ENCODE peak calls at places on chromosomes 16 and 17, in five cellular contexts. T, U, F, S and B are unnamed samples.

GRCh38 chr16:24617502-24617901 is 78.1 kb downstream of the RBBP6 start:
- DNase-seq in T (no peak), U (no peak), F (no peak), S (no peak), B (no peak)

GRCh38 chr17:17446666-17447155 is 30.1 kb upstream of the MED9 start:
- DNase-seq in T (no peak), U (no peak), F (no peak), S (no peak), B (peak; percentile 41)

GRCh38 chr17:70446446-70446845 is 277.1 kb downstream of the KCNJ2 start:
- DNase-seq in T (no peak), U (no peak), F (no peak), S (no peak), B (no peak)

GRCh38 chr17:8147141-8147804 is 4.9 kb downstream of the PER1 start:
- DNase-seq in T (no peak), U (no peak), F (no peak), S (peak; percentile 75), B (peak; percentile 78)

GRCh38 chr17:56099649-56100048 is 53.6 kb upstream of the ANKFN1 start:
- DNase-seq in T (no peak), U (no peak), F (no peak), S (no peak), B (no peak)

GRCh38 chr17:58667934-58668597 is 23.8 kb downstream of the TEX14 start:
- DNase-seq in T (no peak), U (no peak), F (no peak), S (no peak), B (no peak)

GRCh38 chr16:64990101-64990500 is 131.8 kb downstream of the CDH11 start:
- DNase-seq in T (no peak), U (no peak), F (no peak), S (no peak), B (no peak)

GRCh38 chr17:35842239-35842638 is 26.5 kb downstream of the HEATR9 start:
- DNase-seq in T (no peak), U (no peak), F (no peak), S (no peak), B (no peak)

GRCh38 chr17:62085511-62086408 is 20.7 kb upstream of the MED13 start:
- DNase-seq in T (no peak), U (no peak), F (no peak), S (no peak), B (no peak)

GRCh38 chr16:67647111-67647651 is 2.2 kb downstream of the CARMIL2 start:
- DNase-seq in T (no peak), U (peak; percentile 32), F (no peak), S (no peak), B (peak; percentile 63)

GRCh38 chr16:81657731-81658130 is 121.4 kb upstream of the PLCG2 start:
- DNase-seq in T (peak; percentile 30), U (no peak), F (no peak), S (peak; percentile 85), B (no peak)

GRCh38 chr17:20224379-20224778 is 215.2 kb downstream of the SPECC1 start:
- DNase-seq in T (no peak), U (no peak), F (no peak), S (no peak), B (no peak)

GRCh38 chr17:16938496-16939270 is 33.2 kb downstream of the TNFRSF13B start:
- DNase-seq in T (peak; percentile 4), U (no peak), F (peak; percentile 18), S (peak; percentile 37), B (no peak)

GRCh38 chr16:68236804-68237242 is 896 bp upstream of the ESRP2 start:
- DNase-seq in T (peak; percentile 38), U (no peak), F (no peak), S (peak; percentile 76), B (no peak)

GRCh38 chr17:20273741-20274500 is 193.4 kb downstream of the LGALS9B start:
- DNase-seq in T (no peak), U (no peak), F (no peak), S (no peak), B (peak; percentile 48)

GRCh38 chr17:680554-680953 is 34.1 kb downstream of the VPS53 start:
- DNase-seq in T (no peak), U (no peak), F (no peak), S (no peak), B (no peak)

GRCh38 chr17:4362141-4362540 is 4.3 kb downstream of the UBE2G1 start:
- DNase-seq in T (no peak), U (no peak), F (no peak), S (peak; percentile 4), B (no peak)

GRCh38 chr16:86580798-86581185 is 2.4 kb downstream of the FOXL1 start:
- DNase-seq in T (no peak), U (no peak), F (no peak), S (no peak), B (no peak)

GRCh38 chr16:10896723-10897122 is 19.7 kb downstream of the CIITA start:
- DNase-seq in T (no peak), U (no peak), F (no peak), S (no peak), B (no peak)

GRCh38 chr17:3916013-3916696 is at the start of gene P2RX1:
- DNase-seq in T (peak; percentile 79), U (no peak), F (peak; percentile 60), S (no peak), B (peak; percentile 79)

GRCh38 chr16:49483651-49484451 is 110.2 kb downstream of the C16orf78 start:
- DNase-seq in T (no peak), U (no peak), F (no peak), S (peak; percentile 44), B (no peak)

GRCh38 chr17:1714488-1714979 is 4.4 kb upstream of the TLCD2 start:
- DNase-seq in T (peak; percentile 98), U (peak; percentile 63), F (peak; percentile 96), S (peak; percentile 99), B (peak; percentile 95)

GRCh38 chr16:81610936-81611335 is 166.3 kb downstream of the CMIP start:
- DNase-seq in T (no peak), U (peak; percentile 80), F (no peak), S (no peak), B (no peak)

GRCh38 chr17:44010966-44011647 is 3.7 kb downstream of the TMEM101 start:
- DNase-seq in T (no peak), U (no peak), F (no peak), S (no peak), B (no peak)
- TF ChIP-seq EP300 in T (no peak), U (no peak), F (no peak), S (no peak), B (no peak)

DNA sequence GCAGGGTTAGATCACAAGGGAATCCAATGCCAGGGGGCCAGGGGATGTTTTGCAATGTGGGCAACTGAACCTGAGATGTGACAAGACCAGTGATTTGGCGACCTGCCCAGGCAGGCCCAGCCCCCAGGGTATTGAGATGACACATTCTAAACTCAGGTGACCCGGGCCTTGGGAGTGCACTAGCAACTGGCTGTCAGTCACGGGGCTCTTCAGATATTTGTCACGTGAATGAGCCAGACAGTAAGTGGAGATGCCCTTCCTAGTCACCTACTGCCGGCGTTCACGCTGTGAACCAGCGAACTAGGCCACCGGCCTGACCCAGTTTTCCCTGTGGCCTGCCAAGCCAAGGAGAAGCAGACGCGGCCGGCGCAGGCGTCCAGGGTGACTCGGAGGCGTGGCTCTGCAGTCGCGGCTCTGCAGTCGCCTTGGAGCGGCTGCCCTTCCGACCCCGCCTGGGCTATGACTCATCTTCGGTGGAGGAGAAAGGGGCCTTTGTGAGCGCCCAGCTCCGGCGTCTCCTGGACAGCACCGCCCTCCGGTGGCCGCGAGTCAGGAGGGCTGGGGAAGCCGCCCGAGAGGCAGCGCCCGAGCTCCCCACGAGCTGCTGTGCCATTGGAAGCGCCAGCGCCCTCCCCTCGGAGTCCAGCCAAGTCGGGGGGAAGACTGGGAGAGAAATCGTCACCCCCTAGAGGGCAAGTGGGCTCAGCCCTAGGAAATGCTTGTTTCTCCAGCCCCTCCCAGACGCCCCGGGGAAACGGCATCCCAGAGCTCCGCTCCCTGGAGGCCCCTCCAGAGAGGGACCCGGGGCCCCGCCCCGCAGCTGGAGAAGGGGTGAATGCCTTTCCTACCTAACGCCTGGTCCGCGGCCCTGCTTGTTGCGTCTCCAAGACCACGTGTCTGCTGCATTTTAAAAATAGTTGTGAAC is 38.8 kb downstream of the WSB1 start:
- DNase-seq in T (peak; percentile 98), U (peak; percentile 92), F (peak; percentile 97), S (peak; percentile 99), B (peak; percentile 100)
- TF ChIP-seq EP300 in T (peak; percentile 33), U (no peak), F (no peak), S (peak; percentile 54), B (peak; percentile 63)

GRCh38 chr16:57600952-57601580 is 27.4 kb upstream of the ADGRG1 start:
- DNase-seq in T (no peak), U (no peak), F (no peak), S (peak; percentile 7), B (no peak)

GRCh38 chr16:57600048-57600835 is 28.2 kb upstream of the ADGRG1 start:
- DNase-seq in T (peak; percentile 75), U (peak; percentile 67), F (peak; percentile 79), S (peak; percentile 62), B (peak; percentile 64)

GRCh38 chr16:57604177-57604576 is 24.3 kb upstream of the ADGRG1 start:
- DNase-seq in T (no peak), U (no peak), F (no peak), S (peak; percentile 32), B (no peak)

GRCh38 chr16:57603110-57604024 is 25.1 kb upstream of the ADGRG1 start:
- DNase-seq in T (no peak), U (no peak), F (no peak), S (peak; percentile 27), B (no peak)

DNA sequence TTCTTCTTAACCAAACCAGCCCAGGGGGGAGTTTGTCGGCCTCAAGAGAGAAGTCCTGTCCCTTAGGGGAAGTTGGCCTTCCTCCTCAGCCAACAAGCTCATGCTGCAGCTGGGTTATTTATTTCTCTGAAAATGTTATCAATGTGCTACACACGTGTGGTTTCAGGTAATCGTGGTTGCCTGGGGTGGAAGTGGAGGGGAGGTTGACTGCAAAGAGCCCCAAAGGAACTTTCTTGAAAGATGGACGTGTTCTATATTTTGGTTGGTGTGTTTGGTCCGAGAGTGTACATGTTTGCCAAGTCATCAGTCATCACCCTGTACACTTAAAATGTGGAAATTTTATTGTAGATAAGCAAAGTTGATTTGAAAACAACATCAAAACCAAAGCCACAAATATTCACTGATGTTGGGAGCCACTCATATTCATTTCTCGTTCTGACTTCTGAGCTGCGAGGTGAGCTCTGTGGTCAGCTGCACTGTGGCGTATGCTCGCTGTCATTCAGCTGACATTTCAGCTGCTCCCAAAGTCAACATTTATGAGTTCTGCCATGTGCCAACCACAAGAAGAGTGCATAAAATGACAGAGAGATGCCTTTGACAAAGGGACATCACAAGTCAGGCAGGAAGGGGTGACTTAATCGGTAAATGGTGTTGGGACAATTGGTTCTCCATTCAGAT is 26.5 kb upstream of the ADGRG1 start:
- DNase-seq in T (no peak), U (no peak), F (no peak), S (peak; percentile 29), B (no peak)
- TF ChIP-seq EP300 in T (no peak), U (no peak), F (no peak), S (no peak), B (no peak)

DNA sequence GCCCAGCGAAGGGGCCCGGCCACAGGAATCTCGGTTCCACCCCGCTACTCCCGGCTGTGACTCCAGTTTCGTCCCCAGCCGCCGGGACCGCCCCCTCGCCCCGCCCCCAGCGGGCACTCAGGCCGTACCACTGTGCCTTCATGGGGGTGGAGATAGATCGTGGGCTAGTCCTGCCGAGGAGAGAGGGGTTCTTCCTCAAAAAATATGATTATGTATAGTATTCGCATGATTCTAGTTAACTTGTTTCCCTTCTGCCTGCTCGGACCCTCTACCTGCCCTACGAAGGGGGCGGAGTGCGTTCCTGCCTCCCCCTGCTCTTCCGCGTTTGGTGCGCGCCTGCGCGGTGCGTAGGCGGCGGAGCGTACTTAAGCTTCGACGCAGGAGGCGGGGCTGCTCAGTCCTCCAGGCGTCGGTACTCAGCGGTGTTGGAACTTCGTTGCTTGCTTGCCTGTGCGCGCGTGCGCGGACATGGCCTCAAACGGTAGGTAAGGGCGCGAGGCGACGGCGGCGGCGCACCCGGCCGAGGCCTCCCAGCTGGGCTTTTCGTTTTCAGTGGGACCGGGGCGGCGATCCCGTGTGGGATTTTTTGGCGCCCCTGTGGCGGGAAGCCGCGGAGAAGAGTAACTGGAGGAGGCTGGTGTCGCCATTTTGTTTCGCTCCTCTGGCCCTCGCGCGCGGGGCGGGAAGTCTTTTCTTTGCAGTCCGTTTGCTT is at the start of gene FUS:
- DNase-seq in T (peak; percentile 94), U (peak; percentile 99), F (peak; percentile 94), S (peak; percentile 96), B (peak; percentile 98)
- TF ChIP-seq EP300 in T (no peak), U (peak; percentile 53), F (no peak), S (no peak), B (no peak)